ENCODE peak calls at places on chromosomes 4 and X, in ten cellular contexts. One of them, this sample, is unnamed.

GRCh38 chrX:153598541-153599191 is at the start of gene CCNQ:
- DNase-seq in NCI-H1436: no peak
- DNase-seq in activated CD4-positive, alpha-beta T cell treated with anti-CD3 and anti-CD28 coated beads, Interleukin-2, amount 50 U/mL, for 1 hour: peak
- DNase-seq in AG08395: no peak
- DNase-seq in MG63: peak
- DNase-seq in caudate nucleus: no peak
- DNase-seq in GM20000: peak
- DNase-seq in putamen: no peak
- DNase-seq in left cardiac atrium: no peak
- DNase-seq in T-helper 1 cell: no peak
- DNase-seq in this sample: no peak

GRCh38 chr4:1383728-1384591 is 22.3 kb downstream of the NKX1-1 start:
- DNase-seq in NCI-H1436: no peak
- DNase-seq in activated CD4-positive, alpha-beta T cell treated with anti-CD3 and anti-CD28 coated beads, Interleukin-2, amount 50 U/mL, for 1 hour: no peak
- DNase-seq in AG08395: no peak
- DNase-seq in MG63: no peak
- DNase-seq in caudate nucleus: no peak
- DNase-seq in GM20000: no peak
- DNase-seq in putamen: no peak
- DNase-seq in left cardiac atrium: peak
- DNase-seq in T-helper 1 cell: peak
- DNase-seq in this sample: no peak

GRCh38 chrX:154717824-154718223 is 33.1 kb downstream of the GAB3 start:
- DNase-seq in NCI-H1436: no peak
- DNase-seq in activated CD4-positive, alpha-beta T cell treated with anti-CD3 and anti-CD28 coated beads, Interleukin-2, amount 50 U/mL, for 1 hour: no peak
- DNase-seq in AG08395: no peak
- DNase-seq in MG63: no peak
- DNase-seq in caudate nucleus: no peak
- DNase-seq in GM20000: no peak
- DNase-seq in putamen: no peak
- DNase-seq in left cardiac atrium: no peak
- DNase-seq in T-helper 1 cell: no peak
- DNase-seq in this sample: no peak

GRCh38 chrX:133699023-133699728 is 283.9 kb upstream of the GPC4 start:
- DNase-seq in NCI-H1436: no peak
- DNase-seq in activated CD4-positive, alpha-beta T cell treated with anti-CD3 and anti-CD28 coated beads, Interleukin-2, amount 50 U/mL, for 1 hour: no peak
- DNase-seq in AG08395: no peak
- DNase-seq in MG63: no peak
- DNase-seq in caudate nucleus: no peak
- DNase-seq in GM20000: no peak
- DNase-seq in putamen: no peak
- DNase-seq in left cardiac atrium: no peak
- DNase-seq in T-helper 1 cell: no peak
- DNase-seq in this sample: no peak

GRCh38 chrX:68694429-68695205 is 47.2 kb downstream of the STARD8 start:
- DNase-seq in NCI-H1436: no peak
- DNase-seq in activated CD4-positive, alpha-beta T cell treated with anti-CD3 and anti-CD28 coated beads, Interleukin-2, amount 50 U/mL, for 1 hour: no peak
- DNase-seq in AG08395: no peak
- DNase-seq in MG63: no peak
- DNase-seq in caudate nucleus: no peak
- DNase-seq in GM20000: no peak
- DNase-seq in putamen: no peak
- DNase-seq in left cardiac atrium: no peak
- DNase-seq in T-helper 1 cell: no peak
- DNase-seq in this sample: no peak

GRCh38 chrX:148049441-148049840 is 68.3 kb downstream of the FMR1NB start:
- DNase-seq in NCI-H1436: peak
- DNase-seq in activated CD4-positive, alpha-beta T cell treated with anti-CD3 and anti-CD28 coated beads, Interleukin-2, amount 50 U/mL, for 1 hour: no peak
- DNase-seq in AG08395: peak
- DNase-seq in MG63: no peak
- DNase-seq in caudate nucleus: no peak
- DNase-seq in GM20000: peak
- DNase-seq in putamen: no peak
- DNase-seq in left cardiac atrium: no peak
- DNase-seq in T-helper 1 cell: no peak
- DNase-seq in this sample: no peak

GRCh38 chr4:107034091-107034698 is 1.9 kb downstream of the DKK2 start:
- DNase-seq in NCI-H1436: no peak
- DNase-seq in activated CD4-positive, alpha-beta T cell treated with anti-CD3 and anti-CD28 coated beads, Interleukin-2, amount 50 U/mL, for 1 hour: no peak
- DNase-seq in AG08395: peak
- DNase-seq in MG63: peak
- DNase-seq in caudate nucleus: peak
- DNase-seq in GM20000: no peak
- DNase-seq in putamen: peak
- DNase-seq in left cardiac atrium: peak
- DNase-seq in T-helper 1 cell: no peak
- DNase-seq in this sample: peak

GRCh38 chr4:6696611-6697010 is 2.9 kb downstream of the S100P start:
- DNase-seq in NCI-H1436: no peak
- DNase-seq in activated CD4-positive, alpha-beta T cell treated with anti-CD3 and anti-CD28 coated beads, Interleukin-2, amount 50 U/mL, for 1 hour: no peak
- DNase-seq in AG08395: no peak
- DNase-seq in MG63: no peak
- DNase-seq in caudate nucleus: no peak
- DNase-seq in GM20000: no peak
- DNase-seq in putamen: no peak
- DNase-seq in left cardiac atrium: no peak
- DNase-seq in T-helper 1 cell: no peak
- DNase-seq in this sample: no peak

GRCh38 chr4:25818293-25819240 is 44.2 kb downstream of the SEL1L3 start:
- DNase-seq in NCI-H1436: no peak
- DNase-seq in activated CD4-positive, alpha-beta T cell treated with anti-CD3 and anti-CD28 coated beads, Interleukin-2, amount 50 U/mL, for 1 hour: no peak
- DNase-seq in AG08395: peak
- DNase-seq in MG63: peak
- DNase-seq in caudate nucleus: no peak
- DNase-seq in GM20000: no peak
- DNase-seq in putamen: no peak
- DNase-seq in left cardiac atrium: no peak
- DNase-seq in T-helper 1 cell: no peak
- DNase-seq in this sample: no peak

GRCh38 chr4:133565379-133565778 is 416.3 kb downstream of the PCDH10 start:
- DNase-seq in NCI-H1436: peak
- DNase-seq in activated CD4-positive, alpha-beta T cell treated with anti-CD3 and anti-CD28 coated beads, Interleukin-2, amount 50 U/mL, for 1 hour: no peak
- DNase-seq in AG08395: no peak
- DNase-seq in MG63: no peak
- DNase-seq in caudate nucleus: no peak
- DNase-seq in GM20000: no peak
- DNase-seq in putamen: no peak
- DNase-seq in left cardiac atrium: no peak
- DNase-seq in T-helper 1 cell: no peak
- DNase-seq in this sample: no peak

GRCh38 chrX:38060331-38060878 is 54.1 kb downstream of the SYTL5 start:
- DNase-seq in NCI-H1436: no peak
- DNase-seq in activated CD4-positive, alpha-beta T cell treated with anti-CD3 and anti-CD28 coated beads, Interleukin-2, amount 50 U/mL, for 1 hour: no peak
- DNase-seq in AG08395: no peak
- DNase-seq in MG63: no peak
- DNase-seq in caudate nucleus: no peak
- DNase-seq in GM20000: no peak
- DNase-seq in putamen: no peak
- DNase-seq in left cardiac atrium: no peak
- DNase-seq in T-helper 1 cell: no peak
- DNase-seq in this sample: no peak

GRCh38 chrX:136450050-136450830 is 37.5 kb upstream of the BRS3 start:
- DNase-seq in NCI-H1436: no peak
- DNase-seq in activated CD4-positive, alpha-beta T cell treated with anti-CD3 and anti-CD28 coated beads, Interleukin-2, amount 50 U/mL, for 1 hour: no peak
- DNase-seq in AG08395: no peak
- DNase-seq in MG63: no peak
- DNase-seq in caudate nucleus: no peak
- DNase-seq in GM20000: no peak
- DNase-seq in putamen: no peak
- DNase-seq in left cardiac atrium: no peak
- DNase-seq in T-helper 1 cell: no peak
- DNase-seq in this sample: no peak

This sample was measured in substantia nigra.